ENCODE peak calls at places on chromosome 2, in five cellular contexts. One of them, this sample, is unnamed. For H3K27me3 and H3K36me3, the result is how much of the 10 kb centered on the place peaks cover.

GRCh38 chr2:127092306-127092705 is 14.6 kb downstream of the BIN1 start:
- DNase-seq in CD8-positive, alpha-beta T cell: no peak
- DNase-seq in HCT116: no peak
- DNase-seq in PC-3: no peak
- DNase-seq in colonic mucosa: no peak
- DNase-seq in this sample: no peak

GRCh38 chr2:101998556-101999121 is 6.9 kb downstream of the IL1R2 start:
- DNase-seq in PC-3: no peak
- DNase-seq in HCT116: no peak
- DNase-seq in colonic mucosa: peak
- DNase-seq in CD8-positive, alpha-beta T cell: no peak
- DNase-seq in this sample: no peak

GRCh38 chr2:16028644-16029043 is 88.3 kb downstream of the MYCN start:
- DNase-seq in PC-3: no peak
- DNase-seq in colonic mucosa: no peak
- DNase-seq in HCT116: no peak
- DNase-seq in CD8-positive, alpha-beta T cell: no peak
- DNase-seq in this sample: no peak

GRCh38 chr2:230457793-230458192 is 41.8 kb downstream of the SP100 start:
- DNase-seq in CD8-positive, alpha-beta T cell: no peak
- DNase-seq in PC-3: no peak
- DNase-seq in colonic mucosa: no peak
- DNase-seq in HCT116: no peak
- DNase-seq in this sample: no peak

GRCh38 chr2:211306929-211307328 is 750.5 kb downstream of the CPS1 start:
- DNase-seq in CD8-positive, alpha-beta T cell: no peak
- DNase-seq in HCT116: no peak
- DNase-seq in colonic mucosa: no peak
- DNase-seq in PC-3: no peak
- DNase-seq in this sample: no peak

GRCh38 chr2:181008418-181008817 is 28.0 kb downstream of the UBE2E3 start:
- DNase-seq in HCT116: no peak
- DNase-seq in colonic mucosa: no peak
- DNase-seq in CD8-positive, alpha-beta T cell: no peak
- DNase-seq in PC-3: no peak
- DNase-seq in this sample: no peak

GRCh38 chr2:145789636-145790035 is 1269.7 kb upstream of the ZEB2 start:
- DNase-seq in PC-3: no peak
- DNase-seq in colonic mucosa: no peak
- DNase-seq in HCT116: no peak
- DNase-seq in CD8-positive, alpha-beta T cell: no peak
- DNase-seq in this sample: no peak

GRCh38 chr2:39573276-39573675 is 92.4 kb upstream of the TMEM178A start:
- DNase-seq in PC-3: no peak
- DNase-seq in CD8-positive, alpha-beta T cell: no peak
- DNase-seq in colonic mucosa: no peak
- DNase-seq in HCT116: no peak
- DNase-seq in this sample: no peak

GRCh38 chr2:5392658-5393057 is 299.5 kb upstream of the SOX11 start:
- DNase-seq in colonic mucosa: no peak
- DNase-seq in CD8-positive, alpha-beta T cell: no peak
- DNase-seq in HCT116: no peak
- DNase-seq in PC-3: no peak
- DNase-seq in this sample: no peak

GRCh38 chr2:42493468-42493884 is 306 bp downstream of the KCNG3 start:
- DNase-seq in PC-3: no peak
- DNase-seq in CD8-positive, alpha-beta T cell: no peak
- DNase-seq in HCT116: no peak
- DNase-seq in colonic mucosa: no peak
- DNase-seq in this sample: no peak

GRCh38 chr2:42495234-42495581 is 1.4 kb upstream of the KCNG3 start:
- DNase-seq in HCT116: no peak
- DNase-seq in CD8-positive, alpha-beta T cell: no peak
- DNase-seq in colonic mucosa: no peak
- DNase-seq in PC-3: no peak
- DNase-seq in this sample: no peak

GRCh38 chr2:42494434-42495233 is 852 bp upstream of the KCNG3 start:
- DNase-seq in CD8-positive, alpha-beta T cell: peak
- DNase-seq in HCT116: peak
- DNase-seq in PC-3: peak
- DNase-seq in colonic mucosa: peak
- DNase-seq in this sample: peak

GRCh38 chr2:42493885-42494433 is at the start of gene KCNG3:
- DNase-seq in CD8-positive, alpha-beta T cell: peak
- DNase-seq in colonic mucosa: peak
- DNase-seq in PC-3: peak
- DNase-seq in HCT116: no peak
- DNase-seq in this sample: peak

DNA sequence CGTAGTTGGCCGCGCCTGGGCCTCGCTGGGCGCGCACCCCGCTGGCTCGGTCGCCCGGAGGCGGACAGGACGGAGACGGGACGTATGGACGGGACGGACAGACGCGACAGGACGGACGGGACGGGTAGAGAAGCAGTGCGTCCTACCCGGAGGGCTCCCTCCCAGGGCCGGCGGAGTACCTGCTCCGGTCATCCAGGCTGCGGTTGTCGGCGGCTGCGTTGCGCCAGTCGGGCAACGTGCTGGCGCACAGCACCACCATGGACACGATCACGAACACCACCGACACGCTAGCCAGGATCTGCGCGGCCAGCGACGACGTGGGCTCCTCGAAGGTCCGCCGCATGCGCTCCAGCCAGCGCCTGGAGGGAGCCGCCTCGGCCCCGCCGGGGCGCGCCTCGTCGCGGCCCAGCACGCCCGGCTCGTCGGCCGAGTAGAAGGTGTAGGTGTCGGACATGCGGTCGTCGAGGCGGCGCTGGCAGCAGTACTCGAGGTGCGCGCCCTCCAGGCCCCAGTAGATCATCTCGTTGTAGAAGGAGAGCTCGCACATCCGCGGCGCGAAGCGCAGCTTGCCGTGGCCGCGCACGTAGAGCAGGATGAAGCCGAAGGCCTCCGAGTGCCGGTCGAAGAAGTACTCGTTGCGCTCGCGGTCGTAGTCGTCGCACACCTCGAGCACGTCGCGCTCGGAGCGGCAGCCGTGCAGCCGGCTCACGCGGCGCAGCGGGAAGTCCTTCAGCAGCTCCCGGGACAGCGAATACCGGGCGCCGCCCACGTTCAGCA is 903 bp downstream of the KCNG3 start:
- DNase-seq in colonic mucosa: peak
- DNase-seq in HCT116: no peak
- DNase-seq in CD8-positive, alpha-beta T cell: peak
- DNase-seq in PC-3: no peak
- DNase-seq in this sample: no peak
- H3K27me3 ChIP-seq in colonic mucosa: under half
- H3K27me3 ChIP-seq in HCT116: under half
- H3K27me3 ChIP-seq in CD8-positive, alpha-beta T cell: under half
- H3K27me3 ChIP-seq in PC-3: under half
- H3K27me3 ChIP-seq in this sample: under half

GRCh38 chr2:85053802-85054201 is 79.4 kb upstream of the TCF7L1 start:
- DNase-seq in PC-3: peak
- DNase-seq in CD8-positive, alpha-beta T cell: no peak
- DNase-seq in colonic mucosa: peak
- DNase-seq in HCT116: peak
- DNase-seq in this sample: peak
- H3K36me3 ChIP-seq in PC-3: under half
- H3K36me3 ChIP-seq in CD8-positive, alpha-beta T cell: under half
- H3K36me3 ChIP-seq in colonic mucosa: under half
- H3K36me3 ChIP-seq in HCT116: under half
- H3K36me3 ChIP-seq in this sample: under half

DNA sequence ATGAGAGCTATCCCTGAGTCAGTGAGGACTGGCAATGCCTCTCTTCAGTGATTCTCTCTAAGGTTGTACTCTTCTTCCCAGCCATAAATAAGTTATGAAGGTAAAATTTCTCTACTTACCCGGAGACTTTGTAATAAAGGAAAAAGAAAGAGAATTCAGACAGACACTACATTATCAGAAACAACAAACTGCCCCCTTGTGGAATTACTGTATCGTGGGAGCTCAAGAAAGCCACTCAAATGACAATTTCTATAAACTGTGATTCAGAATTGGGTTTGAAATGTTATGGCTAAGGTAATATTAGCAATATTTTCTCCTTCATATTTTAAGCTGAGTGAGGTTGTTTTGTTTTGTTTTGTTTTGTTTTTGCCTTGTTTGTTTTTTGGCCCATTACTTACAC is 155.8 kb upstream of the TANK start:
- DNase-seq in HCT116: peak
- DNase-seq in PC-3: peak
- DNase-seq in colonic mucosa: no peak
- DNase-seq in CD8-positive, alpha-beta T cell: no peak
- DNase-seq in this sample: no peak
- TF ChIP-seq CTCF in HCT116: peak
- TF ChIP-seq CTCF in PC-3: peak
- TF ChIP-seq CTCF in colonic mucosa: no peak
- TF ChIP-seq CTCF in CD8-positive, alpha-beta T cell: peak
- TF ChIP-seq CTCF in this sample: peak

DNA sequence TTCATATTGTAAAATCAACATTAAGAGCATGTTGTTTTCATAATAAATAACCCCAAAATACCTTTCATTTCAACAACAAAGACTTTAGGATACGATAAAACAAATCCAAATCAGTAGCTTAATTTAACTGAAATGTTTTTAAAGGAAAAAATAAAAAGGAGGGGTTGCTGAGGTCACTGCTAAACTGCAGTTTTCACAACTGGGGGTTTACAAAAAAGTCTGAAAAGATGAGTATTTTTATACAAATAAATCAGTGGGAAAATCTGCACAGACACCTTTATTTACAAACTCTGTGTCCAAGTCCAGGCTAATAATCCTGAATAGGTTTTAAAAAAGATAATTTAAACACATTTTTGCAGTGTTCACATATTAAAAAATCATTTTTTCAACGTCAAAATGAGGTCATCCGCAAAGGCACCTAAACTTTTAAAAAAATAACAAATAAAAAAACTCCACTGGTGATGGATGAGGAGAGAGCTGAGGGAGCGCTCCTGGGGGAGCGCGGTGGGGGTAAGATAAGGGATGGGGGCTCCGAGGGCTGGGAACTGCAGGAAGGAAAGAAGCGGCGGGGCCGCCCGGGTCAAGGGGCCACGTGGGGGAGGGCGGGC is 3.1 kb downstream of the DLX2 start:
- DNase-seq in CD8-positive, alpha-beta T cell: no peak
- DNase-seq in PC-3: no peak
- DNase-seq in colonic mucosa: no peak
- DNase-seq in HCT116: no peak
- DNase-seq in this sample: no peak
- H3K27me3 ChIP-seq in CD8-positive, alpha-beta T cell: half or more
- H3K27me3 ChIP-seq in PC-3: under half
- H3K27me3 ChIP-seq in colonic mucosa: half or more
- H3K27me3 ChIP-seq in HCT116: under half
- H3K27me3 ChIP-seq in this sample: under half

DNA sequence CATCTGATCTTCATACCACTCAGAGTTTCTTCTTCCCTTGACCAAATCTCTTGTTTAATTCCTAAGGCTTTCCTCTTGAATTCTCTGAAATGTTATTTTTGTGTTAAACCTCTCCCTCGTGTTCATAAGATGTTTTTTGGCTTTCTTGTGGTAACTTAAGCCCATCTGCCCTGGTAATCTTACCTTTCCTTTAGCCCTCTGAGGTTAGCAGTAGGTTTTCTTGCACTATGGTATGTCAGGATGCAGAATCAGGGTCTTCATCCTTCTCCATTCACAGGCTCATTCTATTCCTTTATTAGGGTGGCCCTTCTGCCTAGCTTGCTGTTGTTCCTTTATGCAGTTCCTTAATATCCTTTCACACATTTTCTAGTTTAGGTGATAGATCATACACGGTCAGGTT is 24.1 kb downstream of the GIGYF2 start:
- DNase-seq in PC-3: no peak
- DNase-seq in HCT116: no peak
- DNase-seq in CD8-positive, alpha-beta T cell: no peak
- DNase-seq in colonic mucosa: no peak
- DNase-seq in this sample: no peak
- H3K36me3 ChIP-seq in PC-3: under half
- H3K36me3 ChIP-seq in HCT116: under half
- H3K36me3 ChIP-seq in CD8-positive, alpha-beta T cell: under half
- H3K36me3 ChIP-seq in colonic mucosa: under half
- H3K36me3 ChIP-seq in this sample: under half